ENCODE peak calls at places on chromosome 10, in nine cellular contexts. One of them, this sample, is unnamed.

GRCh38 chr10:60396766-60397165 is 7.1 kb upstream of the ANK3 start:
- DNase-seq in NCI-H460: no peak
- DNase-seq in coronary artery: no peak
- DNase-seq in upper lobe of right lung: no peak
- DNase-seq in T-helper 1 cell: no peak
- DNase-seq in stimulated activated CD4-positive, alpha-beta T cell treated with anti-CD3 and anti-CD28 coated beads, Interleukin-4, amount 100 ng/mL, for 4 hours: no peak
- DNase-seq in AG04450: no peak
- DNase-seq in T-cell: no peak
- DNase-seq in activated T-helper 1 cell treated with anti-CD3 and anti-CD28 coated beads, Interleukin-2, amount 50 U/mL, for 16 hours: no peak
- DNase-seq in this sample: no peak

GRCh38 chr10:19826712-19827111 is 10.5 kb downstream of the PLXDC2 start:
- DNase-seq in NCI-H460: no peak
- DNase-seq in coronary artery: no peak
- DNase-seq in upper lobe of right lung: no peak
- DNase-seq in T-helper 1 cell: no peak
- DNase-seq in stimulated activated CD4-positive, alpha-beta T cell treated with anti-CD3 and anti-CD28 coated beads, Interleukin-4, amount 100 ng/mL, for 4 hours: no peak
- DNase-seq in AG04450: no peak
- DNase-seq in T-cell: no peak
- DNase-seq in activated T-helper 1 cell treated with anti-CD3 and anti-CD28 coated beads, Interleukin-2, amount 50 U/mL, for 16 hours: no peak
- DNase-seq in this sample: no peak

GRCh38 chr10:80136134-80136571 is 3.6 kb downstream of the PLAC9 start:
- DNase-seq in NCI-H460: no peak
- DNase-seq in coronary artery: peak
- DNase-seq in upper lobe of right lung: peak
- DNase-seq in T-helper 1 cell: no peak
- DNase-seq in stimulated activated CD4-positive, alpha-beta T cell treated with anti-CD3 and anti-CD28 coated beads, Interleukin-4, amount 100 ng/mL, for 4 hours: no peak
- DNase-seq in AG04450: peak
- DNase-seq in T-cell: no peak
- DNase-seq in activated T-helper 1 cell treated with anti-CD3 and anti-CD28 coated beads, Interleukin-2, amount 50 U/mL, for 16 hours: no peak
- DNase-seq in this sample: no peak

GRCh38 chr10:35910234-35910633 is 268.1 kb upstream of the FZD8 start:
- DNase-seq in NCI-H460: peak
- DNase-seq in coronary artery: no peak
- DNase-seq in upper lobe of right lung: no peak
- DNase-seq in T-helper 1 cell: no peak
- DNase-seq in stimulated activated CD4-positive, alpha-beta T cell treated with anti-CD3 and anti-CD28 coated beads, Interleukin-4, amount 100 ng/mL, for 4 hours: no peak
- DNase-seq in AG04450: peak
- DNase-seq in T-cell: no peak
- DNase-seq in activated T-helper 1 cell treated with anti-CD3 and anti-CD28 coated beads, Interleukin-2, amount 50 U/mL, for 16 hours: no peak
- DNase-seq in this sample: no peak

GRCh38 chr10:35172574-35172973 is 45.9 kb downstream of the CREM start:
- DNase-seq in NCI-H460: no peak
- DNase-seq in coronary artery: no peak
- DNase-seq in upper lobe of right lung: no peak
- DNase-seq in T-helper 1 cell: no peak
- DNase-seq in stimulated activated CD4-positive, alpha-beta T cell treated with anti-CD3 and anti-CD28 coated beads, Interleukin-4, amount 100 ng/mL, for 4 hours: no peak
- DNase-seq in AG04450: no peak
- DNase-seq in T-cell: no peak
- DNase-seq in activated T-helper 1 cell treated with anti-CD3 and anti-CD28 coated beads, Interleukin-2, amount 50 U/mL, for 16 hours: no peak
- DNase-seq in this sample: no peak

GRCh38 chr10:116451956-116452720 is 24.5 kb downstream of the PNLIPRP3 start:
- DNase-seq in NCI-H460: no peak
- DNase-seq in coronary artery: no peak
- DNase-seq in upper lobe of right lung: no peak
- DNase-seq in T-helper 1 cell: no peak
- DNase-seq in stimulated activated CD4-positive, alpha-beta T cell treated with anti-CD3 and anti-CD28 coated beads, Interleukin-4, amount 100 ng/mL, for 4 hours: no peak
- DNase-seq in AG04450: no peak
- DNase-seq in T-cell: no peak
- DNase-seq in activated T-helper 1 cell treated with anti-CD3 and anti-CD28 coated beads, Interleukin-2, amount 50 U/mL, for 16 hours: no peak
- DNase-seq in this sample: no peak

GRCh38 chr10:34768261-34768971 is 46.7 kb downstream of the PARD3 start:
- DNase-seq in NCI-H460: no peak
- DNase-seq in coronary artery: no peak
- DNase-seq in upper lobe of right lung: peak
- DNase-seq in T-helper 1 cell: no peak
- DNase-seq in stimulated activated CD4-positive, alpha-beta T cell treated with anti-CD3 and anti-CD28 coated beads, Interleukin-4, amount 100 ng/mL, for 4 hours: no peak
- DNase-seq in AG04450: no peak
- DNase-seq in T-cell: no peak
- DNase-seq in activated T-helper 1 cell treated with anti-CD3 and anti-CD28 coated beads, Interleukin-2, amount 50 U/mL, for 16 hours: no peak
- DNase-seq in this sample: no peak

GRCh38 chr10:70903262-70903921 is 15.0 kb upstream of the PCBD1 start:
- DNase-seq in NCI-H460: peak
- DNase-seq in coronary artery: no peak
- DNase-seq in upper lobe of right lung: no peak
- DNase-seq in T-helper 1 cell: no peak
- DNase-seq in stimulated activated CD4-positive, alpha-beta T cell treated with anti-CD3 and anti-CD28 coated beads, Interleukin-4, amount 100 ng/mL, for 4 hours: peak
- DNase-seq in AG04450: peak
- DNase-seq in T-cell: no peak
- DNase-seq in activated T-helper 1 cell treated with anti-CD3 and anti-CD28 coated beads, Interleukin-2, amount 50 U/mL, for 16 hours: no peak
- DNase-seq in this sample: no peak

GRCh38 chr10:42929993-42930392 is 146.9 kb upstream of the RET start:
- DNase-seq in NCI-H460: no peak
- DNase-seq in coronary artery: no peak
- DNase-seq in upper lobe of right lung: no peak
- DNase-seq in T-helper 1 cell: no peak
- DNase-seq in stimulated activated CD4-positive, alpha-beta T cell treated with anti-CD3 and anti-CD28 coated beads, Interleukin-4, amount 100 ng/mL, for 4 hours: no peak
- DNase-seq in AG04450: no peak
- DNase-seq in T-cell: no peak
- DNase-seq in activated T-helper 1 cell treated with anti-CD3 and anti-CD28 coated beads, Interleukin-2, amount 50 U/mL, for 16 hours: no peak
- DNase-seq in this sample: no peak

GRCh38 chr10:71582019-71582418 is 137.6 kb downstream of the C10orf105 start:
- DNase-seq in NCI-H460: peak
- DNase-seq in coronary artery: no peak
- DNase-seq in upper lobe of right lung: no peak
- DNase-seq in T-helper 1 cell: no peak
- DNase-seq in stimulated activated CD4-positive, alpha-beta T cell treated with anti-CD3 and anti-CD28 coated beads, Interleukin-4, amount 100 ng/mL, for 4 hours: no peak
- DNase-seq in AG04450: no peak
- DNase-seq in T-cell: no peak
- DNase-seq in activated T-helper 1 cell treated with anti-CD3 and anti-CD28 coated beads, Interleukin-2, amount 50 U/mL, for 16 hours: no peak
- DNase-seq in this sample: no peak

GRCh38 chr10:29113251-29113945 is 175.5 kb upstream of the LYZL1 start:
- DNase-seq in NCI-H460: no peak
- DNase-seq in coronary artery: no peak
- DNase-seq in upper lobe of right lung: no peak
- DNase-seq in T-helper 1 cell: no peak
- DNase-seq in stimulated activated CD4-positive, alpha-beta T cell treated with anti-CD3 and anti-CD28 coated beads, Interleukin-4, amount 100 ng/mL, for 4 hours: no peak
- DNase-seq in AG04450: no peak
- DNase-seq in T-cell: no peak
- DNase-seq in activated T-helper 1 cell treated with anti-CD3 and anti-CD28 coated beads, Interleukin-2, amount 50 U/mL, for 16 hours: no peak
- DNase-seq in this sample: no peak

GRCh38 chr10:68348265-68348741 is 15.6 kb upstream of the PBLD start:
- DNase-seq in NCI-H460: peak
- DNase-seq in coronary artery: no peak
- DNase-seq in upper lobe of right lung: no peak
- DNase-seq in T-helper 1 cell: peak
- DNase-seq in stimulated activated CD4-positive, alpha-beta T cell treated with anti-CD3 and anti-CD28 coated beads, Interleukin-4, amount 100 ng/mL, for 4 hours: peak
- DNase-seq in AG04450: no peak
- DNase-seq in T-cell: peak
- DNase-seq in activated T-helper 1 cell treated with anti-CD3 and anti-CD28 coated beads, Interleukin-2, amount 50 U/mL, for 16 hours: no peak
- DNase-seq in this sample: no peak

GRCh38 chr10:94069884-94070283 is 76.2 kb downstream of the PLCE1 start:
- DNase-seq in NCI-H460: no peak
- DNase-seq in coronary artery: no peak
- DNase-seq in upper lobe of right lung: no peak
- DNase-seq in T-helper 1 cell: no peak
- DNase-seq in stimulated activated CD4-positive, alpha-beta T cell treated with anti-CD3 and anti-CD28 coated beads, Interleukin-4, amount 100 ng/mL, for 4 hours: no peak
- DNase-seq in AG04450: no peak
- DNase-seq in T-cell: no peak
- DNase-seq in activated T-helper 1 cell treated with anti-CD3 and anti-CD28 coated beads, Interleukin-2, amount 50 U/mL, for 16 hours: no peak
- DNase-seq in this sample: no peak

GRCh38 chr10:132575320-132576201 is 38.0 kb downstream of the INPP5A start:
- DNase-seq in NCI-H460: peak
- DNase-seq in coronary artery: no peak
- DNase-seq in upper lobe of right lung: no peak
- DNase-seq in T-helper 1 cell: no peak
- DNase-seq in stimulated activated CD4-positive, alpha-beta T cell treated with anti-CD3 and anti-CD28 coated beads, Interleukin-4, amount 100 ng/mL, for 4 hours: no peak
- DNase-seq in AG04450: peak
- DNase-seq in T-cell: no peak
- DNase-seq in activated T-helper 1 cell treated with anti-CD3 and anti-CD28 coated beads, Interleukin-2, amount 50 U/mL, for 16 hours: no peak
- DNase-seq in this sample: no peak

GRCh38 chr10:110207805-110208613 is 604 bp downstream of the MXI1 start:
- DNase-seq in NCI-H460: no peak
- DNase-seq in coronary artery: peak
- DNase-seq in upper lobe of right lung: peak
- DNase-seq in T-helper 1 cell: peak
- DNase-seq in stimulated activated CD4-positive, alpha-beta T cell treated with anti-CD3 and anti-CD28 coated beads, Interleukin-4, amount 100 ng/mL, for 4 hours: peak
- DNase-seq in AG04450: no peak
- DNase-seq in T-cell: peak
- DNase-seq in activated T-helper 1 cell treated with anti-CD3 and anti-CD28 coated beads, Interleukin-2, amount 50 U/mL, for 16 hours: peak
- DNase-seq in this sample: no peak

GRCh38 chr10:118800920-118801319 is 46.1 kb upstream of the CACUL1 start:
- DNase-seq in NCI-H460: peak
- DNase-seq in coronary artery: peak
- DNase-seq in upper lobe of right lung: peak
- DNase-seq in T-helper 1 cell: no peak
- DNase-seq in stimulated activated CD4-positive, alpha-beta T cell treated with anti-CD3 and anti-CD28 coated beads, Interleukin-4, amount 100 ng/mL, for 4 hours: no peak
- DNase-seq in AG04450: no peak
- DNase-seq in T-cell: no peak
- DNase-seq in activated T-helper 1 cell treated with anti-CD3 and anti-CD28 coated beads, Interleukin-2, amount 50 U/mL, for 16 hours: no peak
- DNase-seq in this sample: no peak

GRCh38 chr10:50390302-50390701 is 139.0 kb upstream of the ASAH2 start:
- DNase-seq in NCI-H460: no peak
- DNase-seq in coronary artery: no peak
- DNase-seq in upper lobe of right lung: no peak
- DNase-seq in T-helper 1 cell: no peak
- DNase-seq in stimulated activated CD4-positive, alpha-beta T cell treated with anti-CD3 and anti-CD28 coated beads, Interleukin-4, amount 100 ng/mL, for 4 hours: no peak
- DNase-seq in AG04450: no peak
- DNase-seq in T-cell: no peak
- DNase-seq in activated T-helper 1 cell treated with anti-CD3 and anti-CD28 coated beads, Interleukin-2, amount 50 U/mL, for 16 hours: no peak
- DNase-seq in this sample: no peak

GRCh38 chr10:69375307-69376151 is 41.2 kb downstream of the TACR2 start:
- DNase-seq in NCI-H460: no peak
- DNase-seq in coronary artery: no peak
- DNase-seq in upper lobe of right lung: no peak
- DNase-seq in T-helper 1 cell: no peak
- DNase-seq in stimulated activated CD4-positive, alpha-beta T cell treated with anti-CD3 and anti-CD28 coated beads, Interleukin-4, amount 100 ng/mL, for 4 hours: no peak
- DNase-seq in AG04450: no peak
- DNase-seq in T-cell: no peak
- DNase-seq in activated T-helper 1 cell treated with anti-CD3 and anti-CD28 coated beads, Interleukin-2, amount 50 U/mL, for 16 hours: no peak
- DNase-seq in this sample: no peak

GRCh38 chr10:6894405-6894804 is 314.3 kb upstream of the PRKCQ start:
- DNase-seq in NCI-H460: no peak
- DNase-seq in coronary artery: no peak
- DNase-seq in upper lobe of right lung: no peak
- DNase-seq in T-helper 1 cell: no peak
- DNase-seq in stimulated activated CD4-positive, alpha-beta T cell treated with anti-CD3 and anti-CD28 coated beads, Interleukin-4, amount 100 ng/mL, for 4 hours: no peak
- DNase-seq in AG04450: no peak
- DNase-seq in T-cell: no peak
- DNase-seq in activated T-helper 1 cell treated with anti-CD3 and anti-CD28 coated beads, Interleukin-2, amount 50 U/mL, for 16 hours: no peak
- DNase-seq in this sample: no peak

GRCh38 chr10:110172155-110172554 is 35.2 kb upstream of the MXI1 start:
- DNase-seq in NCI-H460: no peak
- DNase-seq in coronary artery: no peak
- DNase-seq in upper lobe of right lung: no peak
- DNase-seq in T-helper 1 cell: no peak
- DNase-seq in stimulated activated CD4-positive, alpha-beta T cell treated with anti-CD3 and anti-CD28 coated beads, Interleukin-4, amount 100 ng/mL, for 4 hours: no peak
- DNase-seq in AG04450: no peak
- DNase-seq in T-cell: no peak
- DNase-seq in activated T-helper 1 cell treated with anti-CD3 and anti-CD28 coated beads, Interleukin-2, amount 50 U/mL, for 16 hours: no peak
- DNase-seq in this sample: no peak

GRCh38 chr10:47164126-47164799 is 135.7 kb upstream of the GDF10 start:
- DNase-seq in NCI-H460: no peak
- DNase-seq in coronary artery: no peak
- DNase-seq in upper lobe of right lung: no peak
- DNase-seq in T-helper 1 cell: no peak
- DNase-seq in stimulated activated CD4-positive, alpha-beta T cell treated with anti-CD3 and anti-CD28 coated beads, Interleukin-4, amount 100 ng/mL, for 4 hours: no peak
- DNase-seq in AG04450: peak
- DNase-seq in T-cell: no peak
- DNase-seq in activated T-helper 1 cell treated with anti-CD3 and anti-CD28 coated beads, Interleukin-2, amount 50 U/mL, for 16 hours: no peak
- DNase-seq in this sample: no peak

GRCh38 chr10:78977761-78978305 is 90.9 kb upstream of the ZMIZ1 start:
- DNase-seq in NCI-H460: no peak
- DNase-seq in coronary artery: no peak
- DNase-seq in upper lobe of right lung: peak
- DNase-seq in T-helper 1 cell: no peak
- DNase-seq in stimulated activated CD4-positive, alpha-beta T cell treated with anti-CD3 and anti-CD28 coated beads, Interleukin-4, amount 100 ng/mL, for 4 hours: no peak
- DNase-seq in AG04450: no peak
- DNase-seq in T-cell: no peak
- DNase-seq in activated T-helper 1 cell treated with anti-CD3 and anti-CD28 coated beads, Interleukin-2, amount 50 U/mL, for 16 hours: no peak
- DNase-seq in this sample: no peak